ENCODE peak calls at places on chromosomes 3 and 15, in ten cellular contexts. Y, U, O, A, R, Q, L, I, K and F are unnamed samples.

GRCh38 chr3:121152573-121152972 is 244.6 kb downstream of the STXBP5L start:
- DNase-seq in Y (peak), U (no peak), O (no peak), A (peak), R (no peak), Q (no peak), L (no peak), I (peak), K (no peak), F (no peak)

GRCh38 chr15:88655780-88656488 is 17.1 kb downstream of the ISG20 start:
- DNase-seq in Y (no peak), U (peak), O (peak), A (no peak), R (no peak), Q (no peak), L (no peak), I (no peak), K (peak), F (no peak)

GRCh38 chr15:76517910-76518309 is 181.3 kb downstream of the ISL2 start:
- DNase-seq in Y (peak), U (no peak), O (no peak), A (no peak), R (no peak), Q (no peak), L (no peak), I (no peak), K (no peak), F (no peak)

GRCh38 chr3:66153471-66153870 is 67.3 kb upstream of the SLC25A26 start:
- DNase-seq in Y (peak), U (no peak), O (no peak), A (no peak), R (no peak), Q (no peak), L (no peak), I (no peak), K (no peak), F (no peak)

GRCh38 chr15:71496336-71496955 is 313.9 kb upstream of the NR2E3 start:
- DNase-seq in Y (no peak), U (no peak), O (no peak), A (no peak), R (no peak), Q (no peak), L (no peak), I (no peak), K (no peak), F (no peak)

GRCh38 chr3:127183931-127184869 is 8.7 kb upstream of the PRR23E start:
- DNase-seq in Y (no peak), U (peak), O (peak), A (no peak), R (peak), Q (no peak), L (no peak), I (no peak), K (no peak), F (peak)

GRCh38 chr3:43215684-43216336 is 70.5 kb upstream of the SNRK start:
- DNase-seq in Y (no peak), U (peak), O (no peak), A (no peak), R (no peak), Q (no peak), L (no peak), I (no peak), K (no peak), F (no peak)

GRCh38 chr15:98804057-98804380 is 155.7 kb downstream of the IGF1R start:
- DNase-seq in Y (no peak), U (no peak), O (no peak), A (no peak), R (no peak), Q (no peak), L (no peak), I (no peak), K (no peak), F (no peak)

GRCh38 chr3:41365973-41366372 is 166.7 kb downstream of the CTNNB1 start:
- DNase-seq in Y (peak), U (no peak), O (no peak), A (no peak), R (no peak), Q (no peak), L (no peak), I (no peak), K (no peak), F (no peak)

GRCh38 chr15:59300618-59301139 is 72.0 kb downstream of the MYO1E start:
- DNase-seq in Y (no peak), U (no peak), O (no peak), A (no peak), R (no peak), Q (no peak), L (peak), I (no peak), K (no peak), F (no peak)

GRCh38 chr15:78634251-78635145 is 6.5 kb downstream of the CHRNB4 start:
- DNase-seq in Y (no peak), U (no peak), O (no peak), A (no peak), R (peak), Q (no peak), L (no peak), I (no peak), K (no peak), F (no peak)

GRCh38 chr3:58999134-58999778 is 50.6 kb downstream of the CFAP20DC start:
- DNase-seq in Y (no peak), U (no peak), O (no peak), A (no peak), R (no peak), Q (no peak), L (no peak), I (no peak), K (no peak), F (no peak)

GRCh38 chr3:137020888-137021287 is 63.1 kb downstream of the IL20RB start:
- DNase-seq in Y (no peak), U (no peak), O (no peak), A (no peak), R (no peak), Q (no peak), L (no peak), I (no peak), K (no peak), F (no peak)

GRCh38 chr3:111947179-111947727 is 31.6 kb upstream of the ABHD10 start:
- DNase-seq in Y (no peak), U (no peak), O (no peak), A (no peak), R (no peak), Q (no peak), L (no peak), I (no peak), K (no peak), F (no peak)

GRCh38 chr15:68256675-68257450 is 20.7 kb upstream of the FEM1B start:
- DNase-seq in Y (peak), U (no peak), O (peak), A (no peak), R (peak), Q (peak), L (peak), I (no peak), K (peak), F (no peak)

GRCh38 chr15:39154136-39154770 is 426.6 kb upstream of the THBS1 start:
- DNase-seq in Y (peak), U (no peak), O (no peak), A (no peak), R (no peak), Q (no peak), L (peak), I (no peak), K (no peak), F (no peak)

GRCh38 chr3:104360038-104360437 is 1006.7 kb upstream of the ALCAM start:
- DNase-seq in Y (no peak), U (no peak), O (no peak), A (no peak), R (no peak), Q (no peak), L (no peak), I (no peak), K (no peak), F (no peak)

GRCh38 chr3:45017826-45018225 is 8.3 kb upstream of the CLEC3B start:
- DNase-seq in Y (no peak), U (no peak), O (no peak), A (no peak), R (no peak), Q (no peak), L (no peak), I (no peak), K (no peak), F (no peak)

GRCh38 chr3:57091471-57091870 is 31.0 kb downstream of the SPATA12 start:
- DNase-seq in Y (no peak), U (no peak), O (no peak), A (no peak), R (no peak), Q (no peak), L (no peak), I (no peak), K (no peak), F (no peak)

GRCh38 chr15:35630570-35630969 is 84.6 kb upstream of the DPH6 start:
- DNase-seq in Y (no peak), U (no peak), O (no peak), A (no peak), R (no peak), Q (no peak), L (no peak), I (no peak), K (no peak), F (no peak)

GRCh38 chr3:186217820-186218164 is 108.9 kb upstream of the ETV5 start:
- DNase-seq in Y (no peak), U (no peak), O (no peak), A (no peak), R (no peak), Q (no peak), L (no peak), I (no peak), K (no peak), F (no peak)

GRCh38 chr3:150059241-150059640 is 88.5 kb upstream of the PFN2 start:
- DNase-seq in Y (no peak), U (no peak), O (no peak), A (no peak), R (no peak), Q (no peak), L (no peak), I (no peak), K (no peak), F (peak)

GRCh38 chr3:123518892-123519485 is 65.9 kb downstream of the HACD2 start:
- DNase-seq in Y (no peak), U (no peak), O (no peak), A (no peak), R (no peak), Q (no peak), L (no peak), I (no peak), K (no peak), F (no peak)

GRCh38 chr3:152209060-152209459 is 59.7 kb upstream of the MBNL1 start:
- DNase-seq in Y (no peak), U (no peak), O (no peak), A (no peak), R (no peak), Q (no peak), L (no peak), I (no peak), K (no peak), F (no peak)

GRCh38 chr3:140349938-140350337 is 327.9 kb upstream of the TRIM42 start:
- DNase-seq in Y (no peak), U (no peak), O (no peak), A (no peak), R (no peak), Q (no peak), L (no peak), I (no peak), K (no peak), F (no peak)

GRCh38 chr15:91909574-91909973 is 56.1 kb downstream of the SLCO3A1 start:
- DNase-seq in Y (peak), U (no peak), O (no peak), A (no peak), R (no peak), Q (no peak), L (no peak), I (no peak), K (no peak), F (no peak)

GRCh38 chr15:48266029-48266428 is 59.9 kb downstream of the SLC12A1 start:
- DNase-seq in Y (no peak), U (no peak), O (no peak), A (no peak), R (no peak), Q (no peak), L (no peak), I (no peak), K (no peak), F (no peak)

GRCh38 chr3:66036586-66037061 is 2.1 kb downstream of the MAGI1 start:
- DNase-seq in Y (peak), U (no peak), O (no peak), A (no peak), R (no peak), Q (no peak), L (no peak), I (no peak), K (no peak), F (no peak)

GRCh38 chr15:45376300-45376928 is 1.9 kb downstream of the GATM start:
- DNase-seq in Y (no peak), U (no peak), O (no peak), A (no peak), R (no peak), Q (no peak), L (no peak), I (no peak), K (no peak), F (no peak)

GRCh38 chr15:45375836-45376235 is 2.5 kb downstream of the GATM start:
- DNase-seq in Y (no peak), U (no peak), O (no peak), A (no peak), R (no peak), Q (no peak), L (no peak), I (no peak), K (no peak), F (no peak)

GRCh38 chr15:45378149-45378912 is at the start of gene GATM:
- DNase-seq in Y (peak), U (peak), O (peak), A (no peak), R (peak), Q (peak), L (peak), I (no peak), K (peak), F (no peak)

GRCh38 chr15:45377630-45378148 is 655 bp downstream of the GATM start:
- DNase-seq in Y (peak), U (no peak), O (no peak), A (no peak), R (peak), Q (no peak), L (peak), I (no peak), K (no peak), F (no peak)

GRCh38 chr15:45376967-45377629 is 1.2 kb downstream of the GATM start:
- DNase-seq in Y (no peak), U (no peak), O (no peak), A (no peak), R (no peak), Q (no peak), L (no peak), I (no peak), K (no peak), F (no peak)
- TF ChIP-seq POLR2AphosphoS5 in Y (no peak), U (no peak), O (no peak), A (no peak), R (no peak), Q (no peak), L (no peak), I (no peak), K (no peak), F (no peak)

GRCh38 chr3:125142418-125142778 is 70.2 kb downstream of the SLC12A8 start:
- DNase-seq in Y (peak), U (no peak), O (no peak), A (no peak), R (no peak), Q (no peak), L (no peak), I (no peak), K (no peak), F (no peak)
- H3K4me3 ChIP-seq in Y (peak), U (peak), O (no peak), A (no peak), R (no peak), Q (no peak), L (no peak), I (no peak), K (peak), F (peak)

DNA sequence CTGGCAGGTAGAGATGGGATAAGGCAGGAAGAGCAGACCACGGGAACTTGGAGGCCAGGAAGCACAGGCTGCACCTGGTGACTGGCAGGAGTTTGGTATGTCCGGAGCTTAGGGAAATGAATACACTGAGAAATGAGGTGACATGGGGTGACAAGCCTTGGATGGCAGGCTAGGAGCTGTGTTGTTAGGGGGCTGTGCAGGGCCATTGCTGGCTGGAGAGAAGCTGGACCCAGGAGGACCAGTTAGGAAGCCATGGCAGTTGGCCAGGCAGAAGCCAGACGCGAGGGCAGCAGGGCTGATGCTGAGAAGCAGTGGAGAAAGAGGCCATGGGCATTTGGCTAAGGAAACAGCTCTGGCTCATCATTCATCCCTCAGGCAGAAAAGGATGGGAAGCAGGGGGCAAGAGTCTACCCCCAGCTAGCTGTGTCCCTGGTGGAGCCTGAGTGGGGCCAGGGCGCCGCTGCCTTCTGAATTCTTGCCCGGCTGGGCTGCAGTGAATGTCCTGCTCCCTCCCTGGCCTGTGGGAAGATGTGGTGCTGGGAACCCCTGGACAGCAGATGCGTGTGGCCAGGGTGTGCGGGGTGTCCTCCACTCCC is 255.8 kb downstream of the FAM43A start:
- DNase-seq in Y (no peak), U (no peak), O (no peak), A (no peak), R (no peak), Q (no peak), L (no peak), I (no peak), K (no peak), F (no peak)
- TF ChIP-seq POLR2AphosphoS5 in Y (no peak), U (no peak), O (no peak), A (no peak), R (no peak), Q (no peak), L (no peak), I (no peak), K (no peak), F (no peak)

DNA sequence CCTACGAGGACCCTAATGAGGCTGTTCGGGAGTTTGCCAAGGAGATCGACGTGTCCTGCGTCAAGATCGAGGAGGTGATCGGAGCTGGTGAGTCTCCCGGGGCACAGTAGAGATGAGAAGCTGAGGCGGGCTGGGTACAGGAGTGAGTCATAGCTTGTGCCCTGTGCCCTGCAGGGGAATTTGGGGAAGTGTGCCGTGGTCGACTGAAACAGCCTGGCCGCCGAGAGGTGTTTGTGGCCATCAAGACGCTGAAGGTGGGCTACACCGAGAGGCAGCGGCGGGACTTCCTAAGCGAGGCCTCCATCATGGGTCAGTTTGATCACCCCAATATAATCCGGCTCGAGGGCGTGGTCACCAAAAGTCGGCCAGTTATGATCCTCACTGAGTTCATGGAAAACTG is 17.9 kb downstream of the EPHB3 start:
- DNase-seq in Y (no peak), U (no peak), O (no peak), A (no peak), R (no peak), Q (no peak), L (no peak), I (no peak), K (peak), F (no peak)
- H3K4me3 ChIP-seq in Y (no peak), U (no peak), O (no peak), A (no peak), R (no peak), Q (no peak), L (no peak), I (no peak), K (no peak), F (no peak)